ENCODE peak calls at places on chromosomes 6 and 20, in ten cellular contexts. C is upper lobe of right lung; X is NAMALWA; G is NCI-H460; W is left ventricle myocardium inferior; Y is kidney tubule cell; H is ELF-1; I is memory B cell; A is T-helper 2 cell treated with Interferon-gamma antibody and Interleukin-4, amounts not matched to agents 5 μg/mL and 100 μg/mL, for 36 hours; K is CD8-positive, alpha-beta T cell. Z is an unnamed sample.

GRCh38 chr20:25695532-25696383 is 895 bp downstream of the ZNF337 start:
- DNase-seq in H (peak; percentile 6), I (no peak), C (no peak), X (no peak), K (peak; percentile 4), W (no peak), G (no peak), Y (peak; percentile 29), A (no peak), Z (no peak)

GRCh38 chr6:5079692-5080091 is 5.4 kb upstream of the PPP1R3G start:
- DNase-seq in G (no peak), C (no peak), I (no peak), W (no peak), K (no peak), X (no peak), A (no peak), H (no peak), Y (no peak), Z (no peak)

GRCh38 chr6:139346392-139346791 is 28.1 kb downstream of the CITED2 start:
- DNase-seq in C (no peak), Y (no peak), K (no peak), X (no peak), W (no peak), I (no peak), G (no peak), H (no peak), A (no peak), Z (no peak)

GRCh38 chr6:118724211-118724610 is 72.8 kb upstream of the CEP85L start:
- DNase-seq in Y (no peak), C (no peak), G (no peak), H (no peak), X (peak; percentile 61), A (no peak), W (no peak), I (no peak), K (no peak), Z (no peak)

GRCh38 chr6:80143312-80143960 is 37.0 kb downstream of the BCKDHB start:
- DNase-seq in X (no peak), Y (peak; percentile 93), H (no peak), A (no peak), K (no peak), I (no peak), W (peak; percentile 37), G (peak; percentile 71), C (no peak), Z (peak; percentile 3)

GRCh38 chr20:58392286-58392685 is 3.3 kb downstream of the VAPB start:
- DNase-seq in W (no peak), H (no peak), I (no peak), C (no peak), G (no peak), X (no peak), Y (no peak), K (no peak), A (no peak), Z (no peak)

GRCh38 chr20:38386852-38387251 is 40.6 kb downstream of the LBP start:
- DNase-seq in A (no peak), Y (no peak), H (no peak), G (no peak), W (no peak), C (no peak), I (no peak), X (no peak), K (no peak), Z (no peak)

GRCh38 chr6:26129656-26130055 is 42.4 kb downstream of the HFE start:
- DNase-seq in W (no peak), C (no peak), A (no peak), X (peak; percentile 21), Y (no peak), I (no peak), G (no peak), K (no peak), H (no peak), Z (no peak)

GRCh38 chr20:13800728-13801134 is 15.9 kb downstream of the NDUFAF5 start:
- DNase-seq in G (no peak), I (no peak), Y (peak; percentile 85), K (no peak), H (no peak), A (no peak), X (no peak), W (peak; percentile 94), C (peak; percentile 86), Z (peak; percentile 75)

GRCh38 chr6:144349690-144350132 is 64.6 kb downstream of the UTRN start:
- DNase-seq in C (no peak), K (no peak), W (no peak), A (no peak), H (no peak), G (no peak), Y (peak; percentile 74), I (no peak), X (peak; percentile 48), Z (no peak)

GRCh38 chr6:18147160-18147559 is 7.7 kb downstream of the TPMT start:
- DNase-seq in I (no peak), Y (peak; percentile 83), W (no peak), X (no peak), C (no peak), H (no peak), G (no peak), K (no peak), A (no peak), Z (no peak)

GRCh38 chr6:167485186-167485978 is 160.5 kb downstream of the TTLL2 start:
- DNase-seq in Y (peak; percentile 28), C (no peak), I (no peak), G (no peak), X (peak; percentile 15), W (no peak), H (no peak), K (no peak), A (no peak), Z (no peak)

GRCh38 chr20:4119854-4120209 is 104.5 kb upstream of the RNF24 start:
- DNase-seq in Y (no peak), A (no peak), X (no peak), H (no peak), I (no peak), G (peak; percentile 88), K (no peak), C (no peak), W (no peak), Z (no peak)